ENCODE peak calls at places on chromosomes 3 and 15, in six cellular contexts. One of them, this sample, is unnamed.
A peak's percentile ranks its signal among the peaks of the same experiment; 100 is the strongest.

GRCh38 chr15:96728591-96728990 is 398.1 kb downstream of the NR2F2 start:
- DNase-seq in trophoblast cell: peak; percentile 5
- DNase-seq in IMR-90: no peak
- DNase-seq in mesenchymal stem cell: no peak
- DNase-seq in neuronal stem cell: no peak
- DNase-seq in H1: no peak
- DNase-seq in this sample: no peak

GRCh38 chr3:134795776-134796312 is 784 bp downstream of the EPHB1 start:
- DNase-seq in trophoblast cell: no peak
- DNase-seq in IMR-90: peak; percentile 8
- DNase-seq in mesenchymal stem cell: peak; percentile 23
- DNase-seq in neuronal stem cell: peak; percentile 40
- DNase-seq in H1: peak; percentile 81
- DNase-seq in this sample: peak; percentile 50

GRCh38 chr3:77815467-77815866 is 775.6 kb downstream of the ROBO2 start:
- DNase-seq in trophoblast cell: no peak
- DNase-seq in IMR-90: no peak
- DNase-seq in mesenchymal stem cell: no peak
- DNase-seq in neuronal stem cell: no peak
- DNase-seq in H1: peak; percentile 46
- DNase-seq in this sample: peak; percentile 49

GRCh38 chr3:15470261-15470660 is 42.9 kb downstream of the EAF1 start:
- DNase-seq in trophoblast cell: peak; percentile 19
- DNase-seq in IMR-90: no peak
- DNase-seq in mesenchymal stem cell: no peak
- DNase-seq in neuronal stem cell: no peak
- DNase-seq in H1: peak; percentile 53
- DNase-seq in this sample: peak; percentile 50

GRCh38 chr15:47477253-47477652 is 240.1 kb upstream of the SEMA6D start:
- DNase-seq in trophoblast cell: no peak
- DNase-seq in IMR-90: no peak
- DNase-seq in mesenchymal stem cell: no peak
- DNase-seq in neuronal stem cell: no peak
- DNase-seq in H1: no peak
- DNase-seq in this sample: no peak

GRCh38 chr3:124832782-124833709 is 54.1 kb downstream of the ITGB5 start:
- DNase-seq in trophoblast cell: no peak
- DNase-seq in IMR-90: peak; percentile 95
- DNase-seq in mesenchymal stem cell: peak; percentile 83
- DNase-seq in neuronal stem cell: no peak
- DNase-seq in H1: no peak
- DNase-seq in this sample: no peak

GRCh38 chr15:73538123-73538522 is 95.1 kb downstream of the NPTN start:
- DNase-seq in trophoblast cell: no peak
- DNase-seq in IMR-90: no peak
- DNase-seq in mesenchymal stem cell: no peak
- DNase-seq in neuronal stem cell: no peak
- DNase-seq in H1: no peak
- DNase-seq in this sample: no peak

GRCh38 chr3:3799173-3800075 is at the start of gene LRRN1:
- DNase-seq in trophoblast cell: no peak
- DNase-seq in IMR-90: no peak
- DNase-seq in mesenchymal stem cell: no peak
- DNase-seq in neuronal stem cell: peak; percentile 90
- DNase-seq in H1: peak; percentile 88
- DNase-seq in this sample: peak; percentile 91

GRCh38 chr3:94822298-94822697 is 759.4 kb downstream of the NSUN3 start:
- DNase-seq in trophoblast cell: no peak
- DNase-seq in IMR-90: no peak
- DNase-seq in mesenchymal stem cell: no peak
- DNase-seq in neuronal stem cell: no peak
- DNase-seq in H1: no peak
- DNase-seq in this sample: no peak

GRCh38 chr3:49966233-49966942 is 26.4 kb downstream of the RBM6 start:
- DNase-seq in trophoblast cell: peak; percentile 10
- DNase-seq in IMR-90: no peak
- DNase-seq in mesenchymal stem cell: no peak
- DNase-seq in neuronal stem cell: no peak
- DNase-seq in H1: no peak
- DNase-seq in this sample: no peak

GRCh38 chr15:98673133-98673532 is 24.8 kb downstream of the IGF1R start:
- DNase-seq in trophoblast cell: no peak
- DNase-seq in IMR-90: no peak
- DNase-seq in mesenchymal stem cell: no peak
- DNase-seq in neuronal stem cell: no peak
- DNase-seq in H1: no peak
- DNase-seq in this sample: no peak
- H2AK5ac ChIP-seq in trophoblast cell: no peak overlapping the region
- H2AK5ac ChIP-seq in IMR-90: peak overlapping the region; percentile 48
- H2AK5ac ChIP-seq in mesenchymal stem cell: peak overlapping the region; percentile 74
- H2AK5ac ChIP-seq in neuronal stem cell: no peak overlapping the region
- H2AK5ac ChIP-seq in H1: no peak overlapping the region
- H2AK5ac ChIP-seq in this sample: no peak overlapping the region

GRCh38 chr3:58532794-58533220 is 4.2 kb downstream of the ACOX2 start:
- DNase-seq in trophoblast cell: peak; percentile 75
- DNase-seq in IMR-90: peak; percentile 65
- DNase-seq in mesenchymal stem cell: peak; percentile 84
- DNase-seq in neuronal stem cell: peak; percentile 56
- DNase-seq in H1: peak; percentile 84
- DNase-seq in this sample: peak; percentile 86

GRCh38 chr3:58537412-58538301 is 667 bp upstream of the ACOX2 start:
- DNase-seq in trophoblast cell: no peak
- DNase-seq in IMR-90: no peak
- DNase-seq in mesenchymal stem cell: peak; percentile 41
- DNase-seq in neuronal stem cell: no peak
- DNase-seq in H1: no peak
- DNase-seq in this sample: no peak

GRCh38 chr3:58536501-58537411 is at the start of gene ACOX2:
- DNase-seq in trophoblast cell: no peak
- DNase-seq in IMR-90: peak; percentile 70
- DNase-seq in mesenchymal stem cell: peak; percentile 44
- DNase-seq in neuronal stem cell: no peak
- DNase-seq in H1: no peak
- DNase-seq in this sample: no peak

GRCh38 chr3:58534592-58535494 is 2.1 kb downstream of the ACOX2 start:
- DNase-seq in trophoblast cell: no peak
- DNase-seq in IMR-90: no peak
- DNase-seq in mesenchymal stem cell: no peak
- DNase-seq in neuronal stem cell: no peak
- DNase-seq in H1: no peak
- DNase-seq in this sample: no peak

DNA sequence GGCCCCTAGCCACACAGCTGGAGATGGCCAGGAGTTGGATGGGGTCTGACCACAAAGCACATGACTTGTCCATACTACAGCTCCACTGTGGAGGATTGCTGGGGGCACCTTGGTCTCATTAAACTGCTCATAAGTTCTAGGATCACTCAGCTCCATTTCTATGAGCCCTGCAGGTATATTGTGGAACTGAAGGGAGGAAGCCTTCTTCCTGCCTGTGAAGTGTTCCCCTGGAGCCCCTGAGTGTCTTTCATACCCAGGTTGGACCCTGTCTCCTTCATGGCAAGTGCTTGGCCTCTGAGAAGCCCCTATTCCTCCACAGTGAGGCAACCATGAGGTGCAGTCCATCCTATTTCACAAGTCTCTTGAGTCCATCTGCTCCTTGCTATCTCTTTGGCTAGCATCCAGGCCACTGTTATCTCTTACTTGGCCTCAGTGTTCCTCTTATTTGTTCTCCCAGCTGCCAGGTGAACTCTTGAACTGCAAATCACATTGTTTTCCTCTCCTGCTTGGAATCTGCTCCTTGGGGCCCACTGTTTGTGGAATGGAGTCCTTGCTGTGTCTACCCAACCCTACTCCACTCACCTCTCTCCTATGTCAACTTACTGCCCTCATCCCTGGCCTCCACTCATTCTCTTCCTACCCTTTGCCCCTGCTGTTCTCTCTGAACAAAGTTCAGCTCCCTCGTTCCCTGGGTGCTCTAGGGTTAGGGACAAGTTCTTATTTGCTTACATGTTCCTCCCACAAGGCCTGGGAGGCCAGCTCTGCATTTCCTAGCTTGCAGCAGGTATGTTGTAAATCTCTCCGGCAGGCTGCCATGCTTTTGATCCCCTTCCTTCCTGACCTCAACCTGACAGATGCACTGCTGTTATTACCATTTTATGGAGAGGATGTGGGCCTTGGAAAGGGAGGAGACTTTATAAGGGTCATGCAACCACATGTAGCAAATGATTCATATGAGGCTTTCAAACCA is 1.2 kb downstream of the ACOX2 start:
- DNase-seq in trophoblast cell: no peak
- DNase-seq in IMR-90: no peak
- DNase-seq in mesenchymal stem cell: no peak
- DNase-seq in neuronal stem cell: no peak
- DNase-seq in H1: no peak
- DNase-seq in this sample: peak; percentile 42
- H3K4me3 ChIP-seq in trophoblast cell: no peak overlapping the region
- H3K4me3 ChIP-seq in IMR-90: no peak overlapping the region
- H3K4me3 ChIP-seq in mesenchymal stem cell: no peak overlapping the region
- H3K4me3 ChIP-seq in neuronal stem cell: no peak overlapping the region
- H3K4me3 ChIP-seq in H1: no peak overlapping the region
- H3K4me3 ChIP-seq in this sample: no peak overlapping the region

DNA sequence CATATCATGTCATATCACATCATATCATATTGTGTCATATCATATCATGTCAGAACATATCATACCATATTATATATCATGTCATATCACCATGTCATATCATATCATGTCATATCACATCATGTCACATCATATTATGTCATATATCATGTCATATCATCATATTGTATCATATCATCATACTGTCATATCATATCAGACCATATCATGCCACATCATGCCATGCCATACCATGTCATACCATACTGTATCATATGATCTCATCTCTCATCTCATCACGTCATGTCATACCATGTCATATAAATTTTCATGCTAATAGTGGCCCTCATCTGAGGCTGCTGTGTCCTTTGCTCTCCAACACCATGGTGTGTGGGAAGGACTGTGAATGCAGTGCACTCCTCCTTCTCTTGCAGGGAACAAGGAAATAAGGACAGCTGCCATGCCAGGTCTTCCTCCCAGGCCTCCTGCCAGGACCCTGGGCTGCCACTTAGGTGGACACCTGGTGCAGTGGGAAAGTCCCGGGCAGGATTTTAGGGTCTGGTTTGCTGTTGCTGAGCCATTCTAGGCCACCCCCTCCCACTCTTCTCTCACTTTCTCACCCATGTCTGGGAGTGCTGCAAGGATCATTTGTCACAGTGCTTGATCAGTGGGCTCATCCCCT is 72.4 kb upstream of the TRPM1 start:
- DNase-seq in trophoblast cell: no peak
- DNase-seq in IMR-90: no peak
- DNase-seq in mesenchymal stem cell: no peak
- DNase-seq in neuronal stem cell: no peak
- DNase-seq in H1: no peak
- DNase-seq in this sample: no peak
- H4K8ac ChIP-seq in trophoblast cell: no peak overlapping the region
- H4K8ac ChIP-seq in IMR-90: no peak overlapping the region
- H4K8ac ChIP-seq in mesenchymal stem cell: no peak overlapping the region
- H4K8ac ChIP-seq in neuronal stem cell: no peak overlapping the region
- H4K8ac ChIP-seq in H1: no peak overlapping the region
- H4K8ac ChIP-seq in this sample: no peak overlapping the region

GRCh38 chr3:61701019-61701418 is 139.6 kb downstream of the PTPRG start:
- DNase-seq in trophoblast cell: no peak
- DNase-seq in IMR-90: no peak
- DNase-seq in mesenchymal stem cell: no peak
- DNase-seq in neuronal stem cell: no peak
- DNase-seq in H1: no peak
- DNase-seq in this sample: peak; percentile 80
- H2AK5ac ChIP-seq in trophoblast cell: no peak overlapping the region
- H2AK5ac ChIP-seq in IMR-90: no peak overlapping the region
- H2AK5ac ChIP-seq in mesenchymal stem cell: no peak overlapping the region
- H2AK5ac ChIP-seq in neuronal stem cell: no peak overlapping the region
- H2AK5ac ChIP-seq in H1: peak overlapping the region; percentile 2
- H2AK5ac ChIP-seq in this sample: no peak overlapping the region

GRCh38 chr15:38401101-38401500 is 52.8 kb upstream of the FAM98B start:
- DNase-seq in trophoblast cell: no peak
- DNase-seq in IMR-90: peak; percentile 24
- DNase-seq in mesenchymal stem cell: no peak
- DNase-seq in neuronal stem cell: no peak
- DNase-seq in H1: no peak
- DNase-seq in this sample: no peak

GRCh38 chr15:38406451-38406850 is 47.5 kb upstream of the FAM98B start:
- DNase-seq in trophoblast cell: no peak
- DNase-seq in IMR-90: peak; percentile 58
- DNase-seq in mesenchymal stem cell: no peak
- DNase-seq in neuronal stem cell: no peak
- DNase-seq in H1: no peak
- DNase-seq in this sample: no peak

GRCh38 chr15:38398134-38398533 is 55.8 kb upstream of the FAM98B start:
- DNase-seq in trophoblast cell: no peak
- DNase-seq in IMR-90: peak; percentile 99
- DNase-seq in mesenchymal stem cell: peak; percentile 90
- DNase-seq in neuronal stem cell: no peak
- DNase-seq in H1: no peak
- DNase-seq in this sample: peak; percentile 32

DNA sequence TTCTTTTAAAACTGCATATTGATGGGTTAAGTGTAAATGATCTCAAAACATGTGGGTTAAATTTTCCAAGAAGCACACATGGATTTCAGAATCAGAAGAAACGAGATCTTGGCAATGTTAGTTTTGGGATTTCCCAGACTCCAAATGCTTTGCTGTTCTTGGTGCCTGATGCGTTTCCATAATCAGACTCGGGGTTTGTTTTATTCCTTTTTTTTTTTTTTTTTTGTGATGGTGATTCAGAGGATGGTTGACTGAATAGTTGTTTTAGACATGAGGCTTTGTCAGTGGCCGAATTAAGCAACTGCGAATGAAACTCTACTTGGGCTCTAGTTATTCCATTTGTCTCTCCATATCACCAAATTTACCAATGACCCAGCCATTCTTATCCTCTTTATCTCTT is 52.2 kb upstream of the FAM98B start:
- DNase-seq in trophoblast cell: no peak
- DNase-seq in IMR-90: no peak
- DNase-seq in mesenchymal stem cell: no peak
- DNase-seq in neuronal stem cell: no peak
- DNase-seq in H1: no peak
- DNase-seq in this sample: no peak
- H3K4me3 ChIP-seq in trophoblast cell: no peak overlapping the region
- H3K4me3 ChIP-seq in IMR-90: no peak overlapping the region
- H3K4me3 ChIP-seq in mesenchymal stem cell: no peak overlapping the region
- H3K4me3 ChIP-seq in neuronal stem cell: no peak overlapping the region
- H3K4me3 ChIP-seq in H1: no peak overlapping the region
- H3K4me3 ChIP-seq in this sample: no peak overlapping the region

DNA sequence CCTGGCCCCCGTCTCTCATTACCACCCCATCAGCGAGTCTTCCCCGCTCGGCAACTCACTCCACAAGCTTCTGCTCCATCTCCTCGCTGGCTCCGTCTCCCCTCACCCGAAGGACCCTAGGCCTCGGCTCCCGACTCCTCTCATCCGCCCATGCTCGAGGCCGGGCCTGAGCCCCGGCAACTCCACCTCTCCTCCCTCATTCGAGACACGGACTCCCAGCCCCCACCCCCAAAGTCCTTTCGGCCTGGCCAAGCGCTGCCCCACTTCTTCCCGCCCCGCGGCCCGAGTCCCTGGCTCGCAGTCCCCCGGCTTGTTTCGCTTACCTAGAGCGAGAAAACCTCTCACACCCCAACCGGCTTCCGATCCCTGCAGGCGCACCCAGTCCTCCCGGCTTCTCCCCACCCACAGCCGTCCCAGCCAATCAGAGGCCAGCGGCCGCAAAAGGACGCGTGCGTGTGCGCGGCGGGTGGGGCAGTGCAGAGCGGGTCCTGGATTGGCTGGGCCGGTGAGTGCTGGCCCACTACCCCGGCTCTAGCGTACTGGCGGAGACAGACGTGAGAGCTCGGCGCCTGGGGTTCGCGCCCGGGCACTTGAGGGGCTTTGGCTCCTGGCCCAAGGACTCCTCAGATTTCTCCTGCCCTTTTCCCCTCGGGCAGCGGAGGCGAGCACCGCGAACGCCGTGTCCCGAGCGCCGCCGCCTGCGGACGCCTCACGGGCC is at the start of gene HIGD1A:
- DNase-seq in trophoblast cell: peak; percentile 95
- DNase-seq in IMR-90: peak; percentile 92
- DNase-seq in mesenchymal stem cell: peak; percentile 96
- DNase-seq in neuronal stem cell: peak; percentile 93
- DNase-seq in H1: peak; percentile 93
- DNase-seq in this sample: peak; percentile 98
- H4K8ac ChIP-seq in trophoblast cell: peak within 1 kb of the TSS; percentile 88
- H4K8ac ChIP-seq in IMR-90: peak within 1 kb of the TSS; percentile 79
- H4K8ac ChIP-seq in mesenchymal stem cell: peak within 1 kb of the TSS; percentile 71
- H4K8ac ChIP-seq in neuronal stem cell: no peak within 1 kb of the TSS
- H4K8ac ChIP-seq in H1: peak within 1 kb of the TSS; percentile 95
- H4K8ac ChIP-seq in this sample: no peak within 1 kb of the TSS